ENCODE peak calls at places on chromosome 10, in seven cellular contexts. H is A549; A is effector memory CD8-positive, alpha-beta T cell; M is lower lobe of right lung; E is ELR; Y is KBM-7; T is mammary epithelial cell. F is an unnamed sample.

GRCh38 chr10:106424076-106424475 is 740.4 kb downstream of the SORCS1 start:
- DNase-seq in H (no peak), T (peak), M (no peak), Y (no peak), E (peak), A (no peak), F (no peak)

GRCh38 chr10:16049050-16049449 is 188.7 kb upstream of the MINDY3 start:
- DNase-seq in A (no peak), Y (peak), H (no peak), T (no peak), M (no peak), E (peak), F (no peak)

GRCh38 chr10:2891073-2891769 is 176.1 kb upstream of the PFKP start:
- DNase-seq in E (no peak), M (no peak), T (no peak), A (no peak), Y (peak), H (no peak), F (no peak)

GRCh38 chr10:48937796-48938195 is 1.8 kb downstream of the LRRC18 start:
- DNase-seq in T (no peak), M (no peak), H (no peak), A (no peak), E (no peak), Y (no peak), F (no peak)

GRCh38 chr10:12400266-12400931 is 51.1 kb downstream of the CAMK1D start:
- DNase-seq in T (no peak), E (peak), M (no peak), H (no peak), Y (no peak), A (no peak), F (no peak)

GRCh38 chr10:63713191-63714144 is 192.3 kb downstream of the REEP3 start:
- DNase-seq in H (no peak), M (no peak), T (no peak), E (peak), A (no peak), Y (no peak), F (no peak)

GRCh38 chr10:68231106-68231901 is 609 bp downstream of the ATOH7 start:
- DNase-seq in E (peak), T (peak), M (peak), H (peak), A (no peak), Y (no peak), F (peak)

GRCh38 chr10:68499544-68499943 is 27.8 kb upstream of the DNA2 start:
- DNase-seq in Y (no peak), A (no peak), M (no peak), E (no peak), H (no peak), T (no peak), F (no peak)

GRCh38 chr10:80108576-80109239 is 23.8 kb upstream of the PLAC9 start:
- DNase-seq in M (no peak), H (no peak), E (no peak), T (no peak), Y (peak), A (no peak), F (no peak)

GRCh38 chr10:100442548-100442947 is 20.3 kb upstream of the WNT8B start:
- DNase-seq in M (no peak), Y (no peak), T (no peak), A (no peak), E (no peak), H (no peak), F (no peak)

GRCh38 chr10:112735041-112735690 is 214.9 kb upstream of the TCF7L2 start:
- DNase-seq in T (no peak), A (no peak), Y (no peak), M (no peak), E (no peak), H (no peak), F (no peak)

GRCh38 chr10:132688580-132689420 is 97.1 kb downstream of the NKX6-2 start:
- DNase-seq in A (no peak), T (no peak), Y (no peak), E (no peak), M (peak), H (no peak), F (no peak)

GRCh38 chr10:35768731-35769130 is 126.6 kb upstream of the FZD8 start:
- DNase-seq in H (no peak), E (no peak), T (no peak), M (no peak), Y (no peak), A (no peak), F (no peak)

GRCh38 chr10:49751216-49751615 is 10.9 kb downstream of the OGDHL start:
- DNase-seq in E (no peak), M (no peak), H (no peak), Y (no peak), T (no peak), A (no peak), F (no peak)

GRCh38 chr10:44933117-44933450 is 21.9 kb downstream of the TMEM72 start:
- DNase-seq in A (no peak), H (no peak), T (no peak), Y (no peak), M (no peak), E (no peak), F (no peak)

GRCh38 chr10:4807803-4808507 is 18.1 kb upstream of the AKR1E2 start:
- DNase-seq in A (no peak), M (no peak), Y (no peak), E (peak), H (peak), T (peak), F (peak)

GRCh38 chr10:54908019-54908418 is 107.0 kb upstream of the PCDH15 start:
- DNase-seq in E (no peak), A (no peak), H (no peak), M (no peak), T (no peak), Y (no peak), F (no peak)

GRCh38 chr10:55410415-55410885 is 609.4 kb upstream of the PCDH15 start:
- DNase-seq in E (no peak), A (no peak), T (no peak), H (no peak), M (no peak), Y (no peak), F (no peak)

GRCh38 chr10:71677261-71677660 is 42.3 kb downstream of the C10orf105 start:
- DNase-seq in H (no peak), T (no peak), Y (no peak), A (no peak), E (no peak), M (no peak), F (no peak)

F was measured in GM06990.